ENCODE peak calls at places on chromosomes 13 and 19, in seven cellular contexts. One of them, this sample, is unnamed.

GRCh38 chr13:25659091-25659502 is 287.3 kb downstream of the ATP8A2 start:
- DNase-seq in mesendoderm: peak
- DNase-seq in IMR-90: no peak
- DNase-seq in H9: no peak
- DNase-seq in mesenchymal stem cell: no peak
- DNase-seq in H1: no peak
- DNase-seq in trophoblast cell: peak
- DNase-seq in this sample: no peak

GRCh38 chr13:33228645-33229445 is 56.7 kb downstream of the STARD13 start:
- DNase-seq in mesendoderm: peak
- DNase-seq in IMR-90: peak
- DNase-seq in H9: no peak
- DNase-seq in mesenchymal stem cell: peak
- DNase-seq in H1: no peak
- DNase-seq in trophoblast cell: peak
- DNase-seq in this sample: no peak

GRCh38 chr19:3849092-3849491 is 19.7 kb downstream of the ZFR2 start:
- DNase-seq in mesendoderm: peak
- DNase-seq in IMR-90: no peak
- DNase-seq in H9: peak
- DNase-seq in mesenchymal stem cell: no peak
- DNase-seq in H1: no peak
- DNase-seq in trophoblast cell: peak
- DNase-seq in this sample: no peak

GRCh38 chr13:41557719-41558118 is 100.4 kb downstream of the RGCC start:
- DNase-seq in mesendoderm: no peak
- DNase-seq in IMR-90: no peak
- DNase-seq in H9: no peak
- DNase-seq in mesenchymal stem cell: no peak
- DNase-seq in H1: no peak
- DNase-seq in trophoblast cell: no peak
- DNase-seq in this sample: no peak

GRCh38 chr13:72246396-72246795 is 379.4 kb upstream of the DACH1 start:
- DNase-seq in mesendoderm: no peak
- DNase-seq in IMR-90: no peak
- DNase-seq in H9: no peak
- DNase-seq in mesenchymal stem cell: no peak
- DNase-seq in H1: no peak
- DNase-seq in trophoblast cell: peak
- DNase-seq in this sample: no peak

GRCh38 chr19:8577741-8578140 is 499 bp upstream of the MYO1F start:
- DNase-seq in mesendoderm: no peak
- DNase-seq in IMR-90: no peak
- DNase-seq in H9: no peak
- DNase-seq in mesenchymal stem cell: no peak
- DNase-seq in H1: no peak
- DNase-seq in trophoblast cell: no peak
- DNase-seq in this sample: no peak

GRCh38 chr19:18514800-18515682 is 6.8 kb downstream of the ELL start:
- DNase-seq in mesendoderm: peak
- DNase-seq in IMR-90: peak
- DNase-seq in H9: no peak
- DNase-seq in mesenchymal stem cell: peak
- DNase-seq in H1: no peak
- DNase-seq in trophoblast cell: peak
- DNase-seq in this sample: no peak

GRCh38 chr19:8615813-8616596 is 5.5 kb upstream of the ADAMTS10 start:
- DNase-seq in mesendoderm: peak
- DNase-seq in IMR-90: peak
- DNase-seq in H9: peak
- DNase-seq in mesenchymal stem cell: peak
- DNase-seq in H1: no peak
- DNase-seq in trophoblast cell: peak
- DNase-seq in this sample: peak

GRCh38 chr19:19748249-19748938 is 15.5 kb upstream of the ZNF14 start:
- DNase-seq in mesendoderm: no peak
- DNase-seq in IMR-90: no peak
- DNase-seq in H9: no peak
- DNase-seq in mesenchymal stem cell: no peak
- DNase-seq in H1: no peak
- DNase-seq in trophoblast cell: no peak
- DNase-seq in this sample: no peak

GRCh38 chr13:72757792-72758535 is 23.7 kb downstream of the DIS3 start:
- DNase-seq in mesendoderm: no peak
- DNase-seq in IMR-90: peak
- DNase-seq in H9: no peak
- DNase-seq in mesenchymal stem cell: no peak
- DNase-seq in H1: no peak
- DNase-seq in trophoblast cell: no peak
- DNase-seq in this sample: no peak

GRCh38 chr13:95494082-95494681 is 58.3 kb upstream of the CLDN10 start:
- DNase-seq in mesendoderm: peak
- DNase-seq in IMR-90: peak
- DNase-seq in H9: no peak
- DNase-seq in mesenchymal stem cell: peak
- DNase-seq in H1: no peak
- DNase-seq in trophoblast cell: peak
- DNase-seq in this sample: peak

GRCh38 chr13:110561335-110562033 is at the start of gene RAB20:
- DNase-seq in mesendoderm: peak
- DNase-seq in IMR-90: peak
- DNase-seq in H9: peak
- DNase-seq in mesenchymal stem cell: peak
- DNase-seq in H1: no peak
- DNase-seq in trophoblast cell: peak
- DNase-seq in this sample: peak

GRCh38 chr19:22422220-22422619 is at the start of gene ZNF98:
- DNase-seq in mesendoderm: no peak
- DNase-seq in IMR-90: no peak
- DNase-seq in H9: no peak
- DNase-seq in mesenchymal stem cell: no peak
- DNase-seq in H1: no peak
- DNase-seq in trophoblast cell: peak
- DNase-seq in this sample: no peak

GRCh38 chr13:28327761-28328607 is 166.9 kb downstream of the FLT1 start:
- DNase-seq in mesendoderm: peak
- DNase-seq in IMR-90: peak
- DNase-seq in H9: no peak
- DNase-seq in mesenchymal stem cell: no peak
- DNase-seq in H1: no peak
- DNase-seq in trophoblast cell: peak
- DNase-seq in this sample: no peak

GRCh38 chr13:65855276-65855675 is 1374.9 kb downstream of the PCDH9 start:
- DNase-seq in mesendoderm: peak
- DNase-seq in IMR-90: peak
- DNase-seq in H9: no peak
- DNase-seq in mesenchymal stem cell: no peak
- DNase-seq in H1: no peak
- DNase-seq in trophoblast cell: no peak
- DNase-seq in this sample: no peak

GRCh38 chr19:33395561-33396550 is 22.3 kb downstream of the CEBPG start:
- DNase-seq in mesendoderm: no peak
- DNase-seq in IMR-90: peak
- DNase-seq in H9: no peak
- DNase-seq in mesenchymal stem cell: no peak
- DNase-seq in H1: no peak
- DNase-seq in trophoblast cell: no peak
- DNase-seq in this sample: no peak

GRCh38 chr13:106915146-106915545 is 347.2 kb upstream of the ARGLU1 start:
- DNase-seq in mesendoderm: no peak
- DNase-seq in IMR-90: no peak
- DNase-seq in H9: no peak
- DNase-seq in mesenchymal stem cell: no peak
- DNase-seq in H1: no peak
- DNase-seq in trophoblast cell: peak
- DNase-seq in this sample: no peak

GRCh38 chr19:15466851-15467733 is 2.7 kb upstream of the RASAL3 start:
- DNase-seq in mesendoderm: no peak
- DNase-seq in IMR-90: peak
- DNase-seq in H9: no peak
- DNase-seq in mesenchymal stem cell: peak
- DNase-seq in H1: no peak
- DNase-seq in trophoblast cell: peak
- DNase-seq in this sample: no peak

GRCh38 chr13:18959996-18960395 is 221.6 kb downstream of the TUBA3C start:
- DNase-seq in mesendoderm: no peak
- DNase-seq in IMR-90: no peak
- DNase-seq in H9: no peak
- DNase-seq in mesenchymal stem cell: no peak
- DNase-seq in H1: no peak
- DNase-seq in trophoblast cell: no peak
- DNase-seq in this sample: no peak

GRCh38 chr13:40644838-40645620 is 21.4 kb downstream of the FOXO1 start:
- DNase-seq in mesendoderm: peak
- DNase-seq in IMR-90: no peak
- DNase-seq in H9: no peak
- DNase-seq in mesenchymal stem cell: no peak
- DNase-seq in H1: no peak
- DNase-seq in trophoblast cell: peak
- DNase-seq in this sample: no peak

GRCh38 chr19:34172661-34173144 is 399 bp downstream of the LSM14A start:
- DNase-seq in mesendoderm: no peak
- DNase-seq in IMR-90: no peak
- DNase-seq in H9: no peak
- DNase-seq in mesenchymal stem cell: no peak
- DNase-seq in H1: peak
- DNase-seq in trophoblast cell: no peak
- DNase-seq in this sample: no peak

GRCh38 chr19:45290381-45290931 is 32.2 kb downstream of the CKM start:
- DNase-seq in mesendoderm: no peak
- DNase-seq in IMR-90: no peak
- DNase-seq in H9: no peak
- DNase-seq in mesenchymal stem cell: no peak
- DNase-seq in H1: no peak
- DNase-seq in trophoblast cell: no peak
- DNase-seq in this sample: no peak

GRCh38 chr19:32316034-32316433 is 29.4 kb upstream of the ZNF507 start:
- DNase-seq in mesendoderm: peak
- DNase-seq in IMR-90: no peak
- DNase-seq in H9: peak
- DNase-seq in mesenchymal stem cell: no peak
- DNase-seq in H1: no peak
- DNase-seq in trophoblast cell: no peak
- DNase-seq in this sample: no peak

GRCh38 chr19:50565984-50566903 is 2.0 kb downstream of the LRRC4B start:
- DNase-seq in mesendoderm: peak
- DNase-seq in IMR-90: no peak
- DNase-seq in H9: no peak
- DNase-seq in mesenchymal stem cell: no peak
- DNase-seq in H1: no peak
- DNase-seq in trophoblast cell: no peak
- DNase-seq in this sample: no peak
- H3K23ac ChIP-seq in mesendoderm: no peak
- H3K23ac ChIP-seq in IMR-90: no peak
- H3K23ac ChIP-seq in H9: no peak
- H3K23ac ChIP-seq in mesenchymal stem cell: no peak
- H3K23ac ChIP-seq in H1: no peak
- H3K23ac ChIP-seq in trophoblast cell: no peak
- H3K23ac ChIP-seq in this sample: no peak

DNA sequence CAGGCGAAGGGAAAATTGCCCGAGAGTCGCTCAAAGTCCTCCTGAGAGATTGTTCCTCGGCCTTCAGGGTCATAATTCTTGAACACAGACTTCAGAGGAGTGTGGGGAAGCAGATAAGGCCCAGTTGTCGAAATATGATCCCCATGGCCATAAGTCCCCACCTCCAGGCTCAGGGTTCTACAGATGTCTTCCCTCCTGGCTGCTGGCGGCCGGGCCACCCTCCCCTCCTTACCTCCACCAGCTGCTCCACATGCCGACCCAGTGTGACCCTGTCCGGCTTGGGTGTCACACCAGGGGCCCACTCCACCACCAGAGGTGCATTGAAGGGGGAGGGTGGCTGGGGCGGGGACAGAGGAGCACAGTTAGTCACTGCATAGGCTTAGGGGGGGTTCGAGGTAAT is 10.1 kb downstream of the FAM98C start:
- DNase-seq in mesendoderm: no peak
- DNase-seq in IMR-90: no peak
- DNase-seq in H9: no peak
- DNase-seq in mesenchymal stem cell: no peak
- DNase-seq in H1: no peak
- DNase-seq in trophoblast cell: no peak
- DNase-seq in this sample: no peak
- H3K23ac ChIP-seq in mesendoderm: no peak
- H3K23ac ChIP-seq in IMR-90: no peak
- H3K23ac ChIP-seq in H9: no peak
- H3K23ac ChIP-seq in mesenchymal stem cell: no peak
- H3K23ac ChIP-seq in H1: no peak
- H3K23ac ChIP-seq in trophoblast cell: no peak
- H3K23ac ChIP-seq in this sample: peak

DNA sequence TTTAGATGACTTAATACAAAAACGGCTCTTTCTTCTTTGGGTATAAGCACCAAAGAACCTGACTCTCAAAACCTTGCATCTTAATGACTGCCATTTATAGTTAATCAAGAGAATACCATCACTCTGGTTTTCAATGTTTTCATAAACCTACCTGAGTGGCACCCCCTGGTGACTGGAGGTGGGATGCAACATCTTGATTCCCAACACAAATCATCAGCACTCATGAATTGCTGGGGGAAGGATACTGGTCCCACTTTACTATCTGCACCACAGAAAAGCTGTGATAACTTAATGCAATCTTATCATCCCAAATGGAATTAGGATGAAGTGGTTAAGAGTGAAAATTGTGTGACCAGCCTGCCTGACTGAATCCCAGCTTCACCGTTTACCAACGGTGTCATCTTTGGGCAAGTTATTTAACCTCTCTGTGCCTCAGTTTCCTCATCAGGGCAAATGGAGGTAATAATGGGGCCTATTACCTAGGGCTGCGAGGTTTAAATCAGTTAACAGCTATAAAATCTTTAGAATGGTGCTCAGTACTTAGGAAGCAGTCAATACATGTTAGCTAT is 366.4 kb downstream of the KLF12 start:
- DNase-seq in mesendoderm: peak
- DNase-seq in IMR-90: no peak
- DNase-seq in H9: no peak
- DNase-seq in mesenchymal stem cell: no peak
- DNase-seq in H1: no peak
- DNase-seq in trophoblast cell: peak
- DNase-seq in this sample: no peak
- H3K23ac ChIP-seq in mesendoderm: no peak
- H3K23ac ChIP-seq in IMR-90: no peak
- H3K23ac ChIP-seq in H9: no peak
- H3K23ac ChIP-seq in mesenchymal stem cell: no peak
- H3K23ac ChIP-seq in H1: no peak
- H3K23ac ChIP-seq in trophoblast cell: no peak
- H3K23ac ChIP-seq in this sample: no peak

GRCh38 chr19:11435833-11436313 is 438 bp downstream of the PRKCSH start:
- DNase-seq in mesendoderm: peak
- DNase-seq in IMR-90: peak
- DNase-seq in H9: no peak
- DNase-seq in mesenchymal stem cell: peak
- DNase-seq in H1: no peak
- DNase-seq in trophoblast cell: peak
- DNase-seq in this sample: no peak
- H3K23ac ChIP-seq in mesendoderm: no peak
- H3K23ac ChIP-seq in IMR-90: peak
- H3K23ac ChIP-seq in H9: no peak
- H3K23ac ChIP-seq in mesenchymal stem cell: peak
- H3K23ac ChIP-seq in H1: no peak
- H3K23ac ChIP-seq in trophoblast cell: no peak
- H3K23ac ChIP-seq in this sample: peak

GRCh38 chr13:97108535-97108910 is 113.6 kb upstream of the MBNL2 start:
- DNase-seq in mesendoderm: no peak
- DNase-seq in IMR-90: peak
- DNase-seq in H9: no peak
- DNase-seq in mesenchymal stem cell: no peak
- DNase-seq in H1: no peak
- DNase-seq in trophoblast cell: no peak
- DNase-seq in this sample: no peak
- H3K23ac ChIP-seq in mesendoderm: no peak
- H3K23ac ChIP-seq in IMR-90: no peak
- H3K23ac ChIP-seq in H9: no peak
- H3K23ac ChIP-seq in mesenchymal stem cell: no peak
- H3K23ac ChIP-seq in H1: no peak
- H3K23ac ChIP-seq in trophoblast cell: no peak
- H3K23ac ChIP-seq in this sample: no peak

This sample was measured in neuronal stem cell.